ENCODE peak calls at places on chromosomes 1 and 21, in ten cellular contexts. A is heart left ventricle, W is PC-3, D is tibial artery, Y is left lung, B is keratinocyte, Q is tibial nerve, R is breast epithelium, I is left ventricle myocardium inferior, V is suprapubic skin. L is an unnamed sample. For H3K4me1, the result is how much of the 10 kb centered on the place peaks cover.

GRCh38 chr1:113519561-113519960 is 129.2 kb downstream of the MAGI3 start:
- DNase-seq in W (peak), D (no peak), Q (no peak), B (no peak), R (no peak), A (no peak), V (no peak), I (no peak), Y (no peak), L (no peak)

GRCh38 chr1:166063701-166064100 is 103.1 kb downstream of the FAM78B start:
- DNase-seq in Y (no peak), I (no peak), W (no peak), B (no peak), A (no peak), V (no peak), R (no peak), Q (no peak), D (no peak), L (no peak)

GRCh38 chr1:230166366-230167132 is 99.5 kb downstream of the GALNT2 start:
- DNase-seq in I (no peak), Q (no peak), B (no peak), D (no peak), W (no peak), A (no peak), V (no peak), R (no peak), Y (no peak), L (peak)

GRCh38 chr1:151006331-151007052 is at the start of gene MINDY1:
- DNase-seq in Y (peak), A (peak), Q (peak), R (peak), B (peak), I (peak), W (peak), D (peak), V (peak), L (peak)

GRCh38 chr1:65055754-65056153 is 89.4 kb upstream of the JAK1 start:
- DNase-seq in A (no peak), D (no peak), I (no peak), B (no peak), V (no peak), Y (no peak), Q (no peak), R (no peak), W (no peak), L (no peak)

GRCh38 chr1:38138498-38139233 is 92.1 kb upstream of the POU3F1 start:
- DNase-seq in A (peak), Y (peak), I (peak), Q (peak), W (peak), R (peak), B (peak), D (peak), V (no peak), L (peak)

GRCh38 chr1:43982798-43983197 is 3.8 kb downstream of the B4GALT2 start:
- DNase-seq in D (no peak), R (no peak), A (no peak), I (no peak), V (no peak), Q (no peak), Y (no peak), B (no peak), W (no peak), L (no peak)

GRCh38 chr1:14786104-14786675 is 187.7 kb downstream of the KAZN start:
- DNase-seq in V (no peak), B (no peak), W (no peak), Y (no peak), D (no peak), A (no peak), R (no peak), Q (no peak), I (no peak), L (no peak)

GRCh38 chr1:156371553-156372264 is 2.7 kb downstream of the RHBG start:
- DNase-seq in A (peak), V (no peak), B (no peak), I (peak), D (peak), W (peak), Q (peak), Y (peak), R (no peak), L (no peak)

GRCh38 chr1:216935901-216936300 is 212.7 kb upstream of the ESRRG start:
- DNase-seq in R (no peak), Q (no peak), Y (no peak), A (no peak), I (no peak), D (no peak), B (no peak), V (no peak), W (peak), L (no peak)

GRCh38 chr1:33516891-33517550 is 44.6 kb downstream of the ZSCAN20 start:
- DNase-seq in R (no peak), B (no peak), W (no peak), V (no peak), Y (no peak), Q (no peak), A (no peak), I (no peak), D (no peak), L (no peak)

GRCh38 chr1:20194224-20194623 is 7.9 kb upstream of the PLA2G2C start:
- DNase-seq in Q (no peak), Y (no peak), W (peak), V (no peak), R (no peak), I (no peak), D (no peak), A (no peak), B (peak), L (no peak)

GRCh38 chr1:101205457-101205856 is 31.4 kb upstream of the S1PR1 start:
- DNase-seq in Q (no peak), Y (no peak), I (no peak), V (no peak), W (no peak), A (no peak), D (no peak), B (no peak), R (no peak), L (no peak)

GRCh38 chr1:155320661-155321576 is at the start of gene RUSC1:
- DNase-seq in B (no peak), A (peak), Q (peak), I (peak), Y (peak), V (peak), R (peak), W (peak), D (peak), L (peak)

GRCh38 chr1:114113801-114114750 is 39.6 kb downstream of the SYT6 start:
- DNase-seq in A (peak), V (no peak), B (peak), R (no peak), Q (no peak), D (peak), W (peak), Y (peak), I (no peak), L (no peak)

GRCh38 chr1:240732390-240732789 is 120.4 kb upstream of the GREM2 start:
- DNase-seq in Q (no peak), I (no peak), B (no peak), W (peak), D (no peak), A (no peak), Y (no peak), R (no peak), V (no peak), L (no peak)

GRCh38 chr1:178310685-178311105 is 186.1 kb downstream of the CLEC20A start:
- DNase-seq in A (no peak), Y (no peak), Q (no peak), B (peak), V (no peak), W (peak), I (no peak), D (no peak), R (no peak), L (no peak)

GRCh38 chr1:51642739-51643142 is 25.8 kb downstream of the OSBPL9 start:
- DNase-seq in Q (no peak), Y (no peak), D (no peak), R (no peak), A (no peak), I (no peak), B (no peak), W (no peak), V (no peak), L (no peak)

GRCh38 chr1:223141021-223141420 is 2.0 kb downstream of the TLR5 start:
- DNase-seq in B (no peak), I (no peak), A (no peak), D (no peak), Q (no peak), V (no peak), R (peak), Y (no peak), W (peak), L (no peak)

GRCh38 chr1:77639056-77639455 is 43.4 kb downstream of the ZZZ3 start:
- DNase-seq in W (peak), D (no peak), B (peak), R (no peak), V (no peak), Y (no peak), Q (no peak), A (no peak), I (no peak), L (no peak)

GRCh38 chr1:24742090-24742938 is 2.9 kb upstream of the CLIC4 start:
- DNase-seq in V (no peak), B (no peak), W (no peak), I (no peak), Q (peak), R (no peak), D (no peak), A (no peak), Y (no peak), L (no peak)

GRCh38 chr1:181985981-181986906 is 75.3 kb downstream of the ZNF648 start:
- DNase-seq in D (no peak), Y (no peak), I (no peak), B (no peak), V (no peak), Q (no peak), R (no peak), W (no peak), A (no peak), L (no peak)

GRCh38 chr1:189658381-189658780 is 819.3 kb downstream of the BRINP3 start:
- DNase-seq in Y (no peak), R (no peak), A (no peak), I (no peak), V (no peak), W (peak), D (no peak), B (no peak), Q (no peak), L (no peak)

GRCh38 chr1:112772781-112773180 is 57.6 kb upstream of the PPM1J start:
- DNase-seq in A (no peak), R (no peak), V (no peak), D (no peak), W (no peak), B (no peak), I (no peak), Q (no peak), Y (no peak), L (no peak)

GRCh38 chr1:52636701-52637695 is 4.0 kb downstream of the SHISAL2A start:
- DNase-seq in A (no peak), V (no peak), R (no peak), Q (no peak), Y (peak), B (no peak), I (no peak), W (no peak), D (no peak), L (no peak)

GRCh38 chr1:61116421-61116820 is 34.1 kb downstream of the NFIA start:
- DNase-seq in Q (no peak), W (peak), I (no peak), V (no peak), B (no peak), R (no peak), D (no peak), Y (no peak), A (no peak), L (no peak)

GRCh38 chr1:238690415-238690814 is 696.0 kb upstream of the CHRM3 start:
- DNase-seq in D (no peak), R (no peak), B (no peak), Y (no peak), V (no peak), Q (no peak), W (peak), A (no peak), I (no peak), L (no peak)
- H3K4me3 ChIP-seq in D (no peak), R (no peak), B (no peak), Y (no peak), V (no peak), Q (no peak), W (no peak), A (no peak), I (no peak), L (no peak)

GRCh38 chr21:42235593-42235992 is 16.7 kb downstream of the ABCG1 start:
- DNase-seq in Y (no peak), R (no peak), B (no peak), W (no peak), Q (no peak), I (no peak), V (no peak), A (peak), D (no peak), L (no peak)
- H3K4me1 ChIP-seq in Y (under half), R (under half), B (under half), W (under half), Q (under half), I (half or more), V (half or more), A (half or more), D (under half), L (half or more)

GRCh38 chr1:13707211-13707610 is 7.2 kb downstream of the PRDM2 start:
- DNase-seq in Q (no peak), Y (no peak), R (no peak), V (no peak), D (no peak), W (no peak), A (no peak), I (no peak), B (no peak), L (no peak)
- H3K4me3 ChIP-seq in Q (no peak), Y (no peak), R (no peak), V (no peak), D (no peak), W (no peak), A (no peak), I (no peak), B (no peak), L (no peak)

DNA sequence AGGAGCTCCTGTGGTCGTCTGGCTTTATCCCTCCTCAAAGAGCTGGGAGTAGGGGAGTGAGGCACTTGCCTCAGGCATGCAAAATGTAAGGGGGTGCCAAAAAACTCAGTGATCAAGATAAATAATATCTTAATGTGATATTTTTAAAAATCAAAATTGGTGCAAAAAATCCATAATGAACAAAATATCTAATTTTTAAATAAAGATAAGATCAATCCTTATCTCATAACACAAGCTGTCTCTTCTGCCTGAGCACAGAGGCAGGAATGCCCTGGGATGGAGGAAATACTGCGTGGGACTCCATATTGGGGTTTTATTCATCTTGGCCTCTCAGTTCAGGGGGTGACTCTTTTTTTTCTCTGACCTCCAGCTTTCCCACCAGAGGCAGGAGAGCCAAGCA is 77.4 kb upstream of the NFASC start:
- DNase-seq in I (no peak), Q (no peak), W (no peak), D (no peak), R (no peak), B (no peak), A (no peak), V (no peak), Y (no peak), L (no peak)
- H3K4me1 ChIP-seq in I (under half), Q (under half), W (under half), D (under half), R (under half), B (under half), A (under half), V (under half), Y (under half), L (under half)

GRCh38 chr1:91948501-91949355 is 473 bp upstream of the BRDT start:
- DNase-seq in B (no peak), I (no peak), Y (no peak), V (no peak), Q (no peak), W (no peak), R (no peak), D (no peak), A (no peak), L (no peak)
- H3K4me3 ChIP-seq in B (no peak), I (no peak), Y (no peak), V (no peak), Q (no peak), W (no peak), R (no peak), D (no peak), A (no peak), L (no peak)

DNA sequence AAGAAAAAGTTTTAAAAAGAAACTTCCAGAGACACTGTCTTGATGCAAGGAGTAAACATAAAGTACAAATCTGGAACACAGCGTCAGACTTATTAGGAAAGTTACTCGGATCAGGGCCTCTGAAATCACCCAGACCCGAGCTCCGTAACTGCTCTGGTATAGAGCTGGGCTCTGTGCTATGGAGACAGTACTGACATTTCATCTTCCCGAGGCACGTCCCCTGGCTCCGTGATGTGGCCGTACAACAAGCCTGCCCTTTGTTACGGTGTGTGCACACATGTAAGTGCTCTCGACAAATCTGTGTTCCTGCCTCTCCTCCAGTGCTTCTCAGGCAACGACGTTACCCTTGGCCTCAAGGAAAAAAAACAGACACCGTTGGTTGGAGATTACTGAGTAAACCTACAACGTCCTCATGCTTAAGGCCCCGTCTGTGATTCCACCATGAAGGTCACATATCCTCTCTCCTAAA is 107.0 kb upstream of the IRF2BP2 start:
- DNase-seq in R (no peak), Y (no peak), A (no peak), W (no peak), I (no peak), B (no peak), V (peak), Q (no peak), D (peak), L (no peak)
- H3K4me1 ChIP-seq in R (under half), Y (under half), A (half or more), W (under half), I (half or more), B (under half), V (half or more), Q (under half), D (half or more), L (half or more)

DNA sequence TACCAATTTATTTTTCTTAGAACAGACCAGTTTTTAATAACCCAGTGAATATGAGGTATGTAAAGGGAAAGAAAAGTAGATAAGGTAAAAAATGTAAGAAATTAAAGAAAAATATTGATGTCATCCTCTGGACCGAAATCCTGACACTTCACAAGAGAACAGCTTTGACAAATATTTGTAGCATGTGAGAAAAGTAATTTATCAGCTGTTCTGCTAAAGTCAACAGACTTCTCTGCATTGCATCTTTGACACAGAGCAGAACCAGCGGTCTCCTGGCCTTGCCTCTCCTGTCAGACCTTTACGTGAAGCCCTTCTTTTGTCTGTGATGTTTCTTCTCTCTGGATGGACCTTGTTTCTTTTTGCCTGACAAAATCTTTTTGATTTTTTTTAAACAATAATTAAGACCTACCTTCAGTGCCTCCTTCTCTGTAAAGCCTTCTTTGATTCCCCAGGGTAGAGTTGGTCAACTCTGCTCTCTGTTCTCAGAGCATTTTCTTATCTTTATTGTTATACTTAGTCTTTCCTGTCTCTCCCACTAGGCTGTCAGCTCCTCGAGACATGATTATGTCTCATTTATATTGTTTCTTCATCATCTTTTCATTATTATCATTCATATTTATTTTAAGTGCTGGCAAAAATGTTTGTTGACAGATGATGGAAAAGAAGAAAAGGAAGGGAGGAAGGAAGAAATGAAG is 35.4 kb downstream of the RGS4 start:
- DNase-seq in Q (no peak), I (no peak), R (no peak), D (no peak), B (no peak), V (no peak), A (no peak), W (no peak), Y (no peak), L (no peak)
- H3K4me3 ChIP-seq in Q (no peak), I (no peak), R (no peak), D (no peak), B (no peak), V (no peak), A (no peak), W (no peak), Y (no peak), L (no peak)

GRCh38 chr1:45187735-45188134 is 18.7 kb downstream of the ZSWIM5 start:
- DNase-seq in D (no peak), W (peak), B (no peak), V (no peak), R (no peak), Y (no peak), I (no peak), A (no peak), Q (no peak), L (no peak)
- H3K4me1 ChIP-seq in D (under half), W (under half), B (under half), V (under half), R (under half), Y (under half), I (under half), A (under half), Q (under half), L (under half)

GRCh38 chr1:116852910-116853309 is 56.8 kb upstream of the PTGFRN start:
- DNase-seq in W (peak), Y (no peak), B (no peak), Q (no peak), A (no peak), D (no peak), R (no peak), V (no peak), I (no peak), L (no peak)

GRCh38 chr1:116855220-116855619 is 54.5 kb upstream of the PTGFRN start:
- DNase-seq in D (peak), A (peak), V (no peak), R (peak), I (peak), B (no peak), W (no peak), Y (peak), Q (no peak), L (peak)

GRCh38 chr1:116853680-116854191 is 56.0 kb upstream of the PTGFRN start:
- DNase-seq in R (peak), Y (no peak), Q (no peak), W (peak), B (no peak), I (no peak), V (no peak), A (no peak), D (no peak), L (no peak)

GRCh38 chr1:116855788-116856187 is 53.9 kb upstream of the PTGFRN start:
- DNase-seq in I (no peak), W (no peak), A (no peak), R (no peak), Q (no peak), V (no peak), D (no peak), B (no peak), Y (no peak), L (no peak)

DNA sequence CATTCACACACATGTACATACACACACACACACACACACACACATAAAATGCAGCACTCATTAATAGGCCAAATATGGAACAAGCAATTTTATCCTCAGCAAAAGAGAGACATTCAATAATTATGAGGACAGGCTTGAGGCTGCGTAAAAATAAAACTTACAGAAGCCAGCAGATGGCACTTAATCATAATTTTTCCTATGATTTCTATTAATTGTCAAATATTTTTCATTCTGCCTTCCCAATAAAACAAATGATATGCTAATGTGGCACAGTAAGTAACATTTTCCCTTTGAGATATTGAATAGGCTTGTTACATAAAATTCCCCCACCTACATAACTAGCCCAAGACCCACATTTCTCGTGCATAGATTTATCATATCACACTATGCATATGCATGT is 55.4 kb upstream of the PTGFRN start:
- DNase-seq in B (no peak), I (no peak), V (no peak), Q (no peak), A (no peak), D (no peak), R (no peak), W (no peak), Y (no peak), L (no peak)
- H3K4me3 ChIP-seq in B (no peak), I (no peak), V (no peak), Q (no peak), A (no peak), D (no peak), R (no peak), W (peak), Y (no peak), L (no peak)

L was measured in right atrium auricular region.